ENCODE peak calls at places on chromosomes 3 and 15, in five cellular contexts. Z is neuronal stem cell, S is H1, D is trophoblast cell, X is H9. B is an unnamed sample.

GRCh38 chr15:42274693-42274971 is 1.4 kb upstream of the TMEM87A start:
- DNase-seq in Z (no peak), S (no peak), D (no peak), X (no peak), B (no peak)

GRCh38 chr3:100634493-100635272 is 25.3 kb downstream of the ADGRG7 start:
- DNase-seq in Z (no peak), S (no peak), D (peak; percentile 18), X (no peak), B (peak; percentile 33)

GRCh38 chr15:86877171-86877631 is 797.5 kb downstream of the AGBL1 start:
- DNase-seq in Z (no peak), S (no peak), D (peak; percentile 4), X (no peak), B (no peak)

GRCh38 chr3:13378155-13378554 is 42.0 kb downstream of the NUP210 start:
- DNase-seq in Z (no peak), S (no peak), D (no peak), X (no peak), B (peak; percentile 42)

GRCh38 chr3:32483772-32484171 is 18.9 kb downstream of the CMTM6 start:
- DNase-seq in Z (no peak), S (no peak), D (no peak), X (no peak), B (no peak)

GRCh38 chr15:52642386-52643361 is 36.5 kb downstream of the ATOSA start:
- DNase-seq in Z (no peak), S (no peak), D (no peak), X (no peak), B (peak; percentile 51)

GRCh38 chr3:80445053-80445452 is 677.3 kb upstream of the ROBO1 start:
- DNase-seq in Z (no peak), S (no peak), D (no peak), X (no peak), B (no peak)

GRCh38 chr15:40266828-40267304 is 16.0 kb downstream of the ANKRD63 start:
- DNase-seq in Z (no peak), S (no peak), D (peak; percentile 39), X (no peak), B (peak; percentile 94)

GRCh38 chr15:29968099-29968892 is 114.5 kb upstream of the GOLGA8J start:
- DNase-seq in Z (peak; percentile 17), S (no peak), D (no peak), X (peak; percentile 64), B (no peak)

GRCh38 chr3:16064660-16065414 is 109.6 kb upstream of the GALNT15 start:
- DNase-seq in Z (no peak), S (no peak), D (no peak), X (no peak), B (peak; percentile 89)

GRCh38 chr3:99891610-99892285 is 74.1 kb downstream of the CMSS1 start:
- DNase-seq in Z (no peak), S (no peak), D (no peak), X (no peak), B (peak; percentile 74)

GRCh38 chr3:67655364-67656121 is 1.1 kb upstream of the SUCLG2 start:
- DNase-seq in Z (no peak), S (no peak), D (no peak), X (no peak), B (no peak)

GRCh38 chr3:122918576-122919290 is 108.8 kb downstream of the SEMA5B start:
- DNase-seq in Z (no peak), S (no peak), D (no peak), X (no peak), B (peak; percentile 11)

GRCh38 chr3:123780656-123781055 is 103.5 kb downstream of the MYLK start:
- DNase-seq in Z (no peak), S (no peak), D (no peak), X (no peak), B (peak; percentile 71)

GRCh38 chr15:37789392-37789776 is 145.1 kb upstream of the TMCO5A start:
- DNase-seq in Z (no peak), S (no peak), D (no peak), X (no peak), B (no peak)

GRCh38 chr3:39125837-39126500 is 18.5 kb downstream of the TTC21A start:
- DNase-seq in Z (no peak), S (no peak), D (peak; percentile 46), X (no peak), B (peak; percentile 23)
- H3K4me1 ChIP-seq in Z (no peaks in the 10 kb centered on the region), S (no peaks in the 10 kb centered on the region), D (peaks cover 18% of the 10 kb centered on the region), X (no peaks in the 10 kb centered on the region), B (peaks cover 15% of the 10 kb centered on the region)

GRCh38 chr15:71379893-71380292 is 264.6 kb downstream of the THSD4 start:
- DNase-seq in Z (no peak), S (no peak), D (no peak), X (no peak), B (no peak)
- H2BK12ac ChIP-seq in Z (no peak overlapping the region), S (no peak overlapping the region), D (no peak overlapping the region), X (no peak overlapping the region), B (no peak overlapping the region)

GRCh38 chr3:10365316-10365715 is 44.4 kb upstream of the SEC13 start:
- DNase-seq in Z (no peak), S (no peak), D (no peak), X (no peak), B (no peak)
- H2AK5ac ChIP-seq in Z (no peak overlapping the region), S (peak overlapping the region; percentile 99), D (no peak overlapping the region), X (no peak overlapping the region), B (no peak overlapping the region)

GRCh38 chr3:129022995-129023332 is 21.9 kb downstream of the EFCC1 start:
- DNase-seq in Z (no peak), S (no peak), D (no peak), X (no peak), B (no peak)
- H3K4me1 ChIP-seq in Z (no peaks in the 10 kb centered on the region), S (no peaks in the 10 kb centered on the region), D (peaks cover 4% of the 10 kb centered on the region), X (no peaks in the 10 kb centered on the region), B (peaks cover 13% of the 10 kb centered on the region)